ENCODE peak calls at places on chromosomes 12 and 14, in ten cellular contexts. F is ovary; B is aorta; G is pancreas; O is psoas muscle; U is heart right ventricle; L is PC-9; R is MM.1S; Q is astrocyte; H is CD4-positive, alpha-beta T cell. Y is an unnamed sample.

GRCh38 chr14:50768693-50769092 is 62.3 kb downstream of the NIN start:
- DNase-seq in F (no peak), B (no peak), G (no peak), O (no peak), U (no peak), L (no peak), R (no peak), Q (peak), H (no peak), Y (no peak)

GRCh38 chr12:113658030-113658655 is 186.5 kb upstream of the LHX5 start:
- DNase-seq in F (no peak), B (no peak), G (no peak), O (no peak), U (no peak), L (no peak), R (no peak), Q (no peak), H (no peak), Y (no peak)

GRCh38 chr12:90515199-90516175 is 439.5 kb downstream of the CCER1 start:
- DNase-seq in F (no peak), B (no peak), G (no peak), O (no peak), U (no peak), L (no peak), R (peak), Q (peak), H (no peak), Y (no peak)

GRCh38 chr14:100747021-100747586 is 20.4 kb downstream of the DLK1 start:
- DNase-seq in F (no peak), B (peak), G (no peak), O (peak), U (no peak), L (peak), R (no peak), Q (peak), H (no peak), Y (peak)

GRCh38 chr14:78752789-78753188 is 582.6 kb downstream of the NRXN3 start:
- DNase-seq in F (no peak), B (no peak), G (no peak), O (no peak), U (no peak), L (no peak), R (no peak), Q (peak), H (no peak), Y (no peak)

GRCh38 chr12:67853204-67853603 is 136.0 kb upstream of the IFNG-AS1 start:
- DNase-seq in F (no peak), B (no peak), G (no peak), O (no peak), U (no peak), L (no peak), R (no peak), Q (peak), H (no peak), Y (no peak)

GRCh38 chr12:15788266-15789214 is 648 bp downstream of the EPS8 start:
- DNase-seq in F (peak), B (peak), G (peak), O (peak), U (peak), L (peak), R (peak), Q (peak), H (peak), Y (no peak)

GRCh38 chr12:68804654-68805591 is 3.1 kb upstream of the MDM2 start:
- DNase-seq in F (no peak), B (no peak), G (peak), O (no peak), U (no peak), L (no peak), R (no peak), Q (no peak), H (no peak), Y (no peak)

GRCh38 chr14:74955229-74955999 is at the start of gene PGF:
- DNase-seq in F (peak), B (peak), G (peak), O (peak), U (peak), L (peak), R (no peak), Q (no peak), H (peak), Y (no peak)

GRCh38 chr12:56874821-56875220 is 59.4 kb downstream of the SDR9C7 start:
- DNase-seq in F (no peak), B (no peak), G (no peak), O (no peak), U (no peak), L (no peak), R (no peak), Q (no peak), H (no peak), Y (no peak)

GRCh38 chr12:25115677-25116076 is 79.3 kb downstream of the DNAI7 start:
- DNase-seq in F (no peak), B (no peak), G (no peak), O (no peak), U (no peak), L (no peak), R (no peak), Q (no peak), H (no peak), Y (no peak)

GRCh38 chr12:114631242-114631641 is 52.7 kb downstream of the TBX3 start:
- DNase-seq in F (no peak), B (no peak), G (no peak), O (no peak), U (no peak), L (no peak), R (no peak), Q (no peak), H (no peak), Y (no peak)

GRCh38 chr14:97626088-97626487 is 828.9 kb downstream of the VRK1 start:
- DNase-seq in F (no peak), B (no peak), G (no peak), O (no peak), U (no peak), L (no peak), R (no peak), Q (no peak), H (no peak), Y (no peak)

GRCh38 chr12:30191701-30192455 is 408.1 kb upstream of the TMTC1 start:
- DNase-seq in F (no peak), B (no peak), G (no peak), O (no peak), U (no peak), L (no peak), R (no peak), Q (no peak), H (no peak), Y (no peak)

GRCh38 chr12:56758728-56759269 is 4.3 kb upstream of the HSD17B6 start:
- DNase-seq in F (no peak), B (no peak), G (no peak), O (no peak), U (no peak), L (no peak), R (no peak), Q (no peak), H (no peak), Y (no peak)

GRCh38 chr14:83291716-83292115 is 1758.1 kb upstream of the SEL1L start:
- DNase-seq in F (no peak), B (no peak), G (no peak), O (no peak), U (no peak), L (no peak), R (no peak), Q (no peak), H (no peak), Y (no peak)

GRCh38 chr12:52387859-52388258 is 2.4 kb upstream of the KRT84 start:
- DNase-seq in F (no peak), B (peak), G (no peak), O (no peak), U (no peak), L (no peak), R (no peak), Q (no peak), H (no peak), Y (no peak)

GRCh38 chr14:86570371-86570770 is 1040.4 kb downstream of the FLRT2 start:
- DNase-seq in F (no peak), B (peak), G (no peak), O (no peak), U (no peak), L (no peak), R (no peak), Q (no peak), H (no peak), Y (peak)

GRCh38 chr12:107402041-107403022 is 283.3 kb upstream of the PWP1 start:
- DNase-seq in F (no peak), B (no peak), G (no peak), O (no peak), U (peak), L (peak), R (peak), Q (peak), H (peak), Y (peak)

GRCh38 chr12:121804417-121805111 is 755 bp downstream of the SETD1B start:
- DNase-seq in F (peak), B (peak), G (peak), O (peak), U (no peak), L (no peak), R (no peak), Q (no peak), H (peak), Y (no peak)

GRCh38 chr12:71478277-71478676 is 38.7 kb downstream of the LGR5 start:
- DNase-seq in F (no peak), B (no peak), G (no peak), O (no peak), U (no peak), L (no peak), R (no peak), Q (no peak), H (no peak), Y (no peak)

GRCh38 chr14:91295851-91296796 is 51.6 kb upstream of the GPR68 start:
- DNase-seq in F (no peak), B (peak), G (no peak), O (no peak), U (no peak), L (no peak), R (no peak), Q (no peak), H (no peak), Y (no peak)

GRCh38 chr14:24403294-24404013 is 4.7 kb downstream of the NYNRIN start:
- DNase-seq in F (peak), B (no peak), G (no peak), O (no peak), U (no peak), L (no peak), R (no peak), Q (no peak), H (no peak), Y (no peak)

GRCh38 chr12:59626382-59626781 is 30.6 kb downstream of the SLC16A7 start:
- DNase-seq in F (no peak), B (no peak), G (no peak), O (no peak), U (no peak), L (peak), R (no peak), Q (peak), H (no peak), Y (peak)

GRCh38 chr14:63727736-63728728 is at the start of gene SGPP1:
- DNase-seq in F (peak), B (peak), G (peak), O (peak), U (peak), L (peak), R (peak), Q (peak), H (peak), Y (peak)

GRCh38 chr12:100612557-100612956 is 39.1 kb downstream of the GAS2L3 start:
- DNase-seq in F (no peak), B (no peak), G (no peak), O (no peak), U (no peak), L (no peak), R (no peak), Q (no peak), H (no peak), Y (peak)

DNA sequence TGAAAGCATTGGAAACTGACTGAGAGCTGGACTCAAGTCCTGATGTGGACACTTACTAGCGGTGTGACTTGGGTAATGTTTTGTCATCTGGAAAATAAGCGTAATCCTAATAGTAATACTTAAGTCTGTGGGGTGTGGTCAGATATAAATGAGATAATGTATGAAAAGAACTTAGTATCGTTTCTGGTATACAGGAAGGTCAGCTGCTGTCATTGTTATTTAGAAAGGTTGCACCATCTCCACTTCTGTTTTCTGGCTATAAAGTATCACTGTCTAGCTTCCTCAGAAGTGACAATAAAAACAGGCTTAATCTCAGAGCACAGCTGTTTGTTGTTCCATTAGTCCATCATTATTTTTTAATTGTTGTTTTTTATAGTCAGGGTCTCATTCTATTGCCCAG is 34.1 kb upstream of the TUBA1C start:
- DNase-seq in F (no peak), B (no peak), G (no peak), O (no peak), U (no peak), L (no peak), R (no peak), Q (no peak), H (no peak), Y (no peak)
- H3K27ac ChIP-seq in F (no peak), B (no peak), G (no peak), O (no peak), U (no peak), L (no peak), R (no peak), Q (no peak), H (no peak), Y (no peak)

GRCh38 chr14:54396493-54397335 is at the start of gene CDKN3:
- DNase-seq in F (peak), B (peak), G (peak), O (peak), U (peak), L (peak), R (peak), Q (peak), H (peak), Y (peak)
- H3K27ac ChIP-seq in F (no peak), B (peak), G (no peak), O (no peak), U (peak), L (peak), R (peak), Q (peak), H (no peak), Y (peak)

DNA sequence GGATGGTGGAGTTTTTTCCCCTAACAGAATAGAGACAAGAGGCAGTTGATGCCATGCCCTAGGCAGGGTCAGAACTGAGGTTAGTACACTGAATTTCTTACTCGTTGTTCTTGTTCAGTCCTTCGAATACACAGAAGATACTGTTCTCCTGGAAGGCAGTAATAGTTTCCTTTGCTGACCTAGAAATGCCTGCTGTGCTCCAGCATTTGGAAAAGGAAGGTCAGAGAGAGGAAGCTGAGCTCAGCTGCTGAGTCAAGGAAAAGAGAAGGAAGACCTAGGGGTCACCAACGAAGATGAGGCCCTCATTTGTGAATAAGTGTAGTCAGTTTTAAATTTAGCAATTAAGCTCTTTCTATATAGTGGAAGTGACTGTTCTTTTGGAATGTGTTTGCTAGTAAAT is 100.1 kb downstream of the CRADD start:
- DNase-seq in F (peak), B (no peak), G (no peak), O (no peak), U (no peak), L (no peak), R (no peak), Q (peak), H (no peak), Y (no peak)
- H3K27ac ChIP-seq in F (peak), B (peak), G (peak), O (peak), U (peak), L (no peak), R (no peak), Q (peak), H (no peak), Y (no peak)

DNA sequence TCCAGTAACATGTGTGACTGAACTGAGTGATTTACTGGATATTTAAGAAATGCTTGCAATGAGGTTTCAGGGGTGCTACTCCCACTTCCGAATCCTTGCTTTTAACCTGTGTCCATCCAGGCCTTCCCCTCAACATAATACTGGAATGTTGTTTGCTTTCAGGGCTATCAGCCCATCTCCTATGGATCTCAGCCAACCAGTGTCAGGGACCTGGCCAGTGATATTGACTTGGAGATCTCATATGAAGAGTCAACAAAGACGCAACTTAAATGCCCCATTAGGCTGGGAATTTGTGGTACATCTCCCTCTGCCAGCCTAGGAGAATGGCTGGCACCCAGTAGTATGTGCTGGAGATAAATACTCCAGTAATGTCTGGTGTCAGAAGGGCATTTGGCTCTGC is 889 bp upstream of the IFT43 start:
- DNase-seq in F (no peak), B (no peak), G (no peak), O (no peak), U (no peak), L (no peak), R (no peak), Q (no peak), H (no peak), Y (no peak)
- H3K27ac ChIP-seq in F (no peak), B (peak), G (peak), O (no peak), U (no peak), L (no peak), R (no peak), Q (no peak), H (no peak), Y (no peak)

GRCh38 chr12:17038923-17039322 is 433.0 kb upstream of the LMO3 start:
- DNase-seq in F (no peak), B (no peak), G (no peak), O (no peak), U (no peak), L (no peak), R (no peak), Q (no peak), H (no peak), Y (no peak)
- H3K27ac ChIP-seq in F (no peak), B (no peak), G (no peak), O (no peak), U (no peak), L (no peak), R (no peak), Q (no peak), H (no peak), Y (no peak)

DNA sequence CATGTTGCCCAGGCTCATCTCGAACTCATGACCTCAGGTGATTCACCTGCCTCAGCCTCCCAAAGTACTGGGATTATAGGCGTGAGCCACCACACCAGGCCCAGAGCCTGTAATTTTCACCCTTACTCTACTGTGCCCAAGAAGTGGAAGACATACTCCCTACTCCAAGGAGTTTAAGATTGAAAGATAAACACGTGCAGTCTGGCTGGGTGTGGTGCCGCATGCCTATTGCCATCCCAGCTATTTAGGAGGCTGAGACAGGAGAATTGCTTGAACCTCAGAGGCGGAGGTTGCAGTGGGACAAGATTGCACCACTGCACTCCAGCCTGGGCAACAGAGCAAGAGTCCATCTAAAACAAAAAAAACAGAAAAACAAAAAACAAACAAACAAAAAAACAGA is 90.0 kb downstream of the NINJ2 start:
- DNase-seq in F (no peak), B (no peak), G (no peak), O (no peak), U (no peak), L (no peak), R (no peak), Q (no peak), H (no peak), Y (no peak)
- H3K27ac ChIP-seq in F (no peak), B (no peak), G (no peak), O (no peak), U (peak), L (no peak), R (no peak), Q (no peak), H (no peak), Y (no peak)

GRCh38 chr14:72863216-72864006 is 30.5 kb downstream of the DPF3 start:
- DNase-seq in F (no peak), B (no peak), G (no peak), O (no peak), U (no peak), L (no peak), R (peak), Q (no peak), H (no peak), Y (no peak)

GRCh38 chr14:72869407-72870329 is 24.2 kb downstream of the DPF3 start:
- DNase-seq in F (no peak), B (no peak), G (no peak), O (no peak), U (no peak), L (no peak), R (no peak), Q (no peak), H (no peak), Y (no peak)

GRCh38 chr14:72864712-72865365 is 29.1 kb downstream of the DPF3 start:
- DNase-seq in F (no peak), B (no peak), G (no peak), O (no peak), U (no peak), L (no peak), R (no peak), Q (peak), H (no peak), Y (no peak)

GRCh38 chr14:72868500-72868899 is 25.4 kb downstream of the DPF3 start:
- DNase-seq in F (no peak), B (no peak), G (no peak), O (no peak), U (no peak), L (no peak), R (no peak), Q (no peak), H (no peak), Y (no peak)
- H3K27ac ChIP-seq in F (no peak), B (no peak), G (no peak), O (no peak), U (no peak), L (no peak), R (no peak), Q (no peak), H (no peak), Y (no peak)

DNA sequence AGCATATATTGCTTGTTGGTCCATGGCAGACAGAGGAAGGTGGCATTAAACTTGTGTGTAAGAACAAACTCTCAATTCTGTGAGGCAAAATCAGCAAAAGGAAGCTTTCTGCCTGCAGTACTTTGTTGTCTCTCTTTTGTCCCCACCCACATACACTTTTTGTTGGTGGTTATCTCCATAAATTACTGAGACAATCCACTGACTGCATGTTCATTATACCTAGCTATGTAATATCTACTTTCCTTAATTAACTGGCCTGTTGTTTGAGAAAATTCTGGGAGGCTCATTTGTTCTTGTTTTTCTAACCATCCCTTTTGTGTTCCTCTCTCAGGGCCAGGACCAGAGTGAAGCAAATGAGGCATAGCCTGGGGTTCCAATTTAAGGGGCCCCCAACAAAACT is at the start of gene KLRB1:
- DNase-seq in F (no peak), B (no peak), G (no peak), O (no peak), U (no peak), L (no peak), R (no peak), Q (no peak), H (no peak), Y (no peak)
- H3K27ac ChIP-seq in F (no peak), B (no peak), G (no peak), O (no peak), U (no peak), L (no peak), R (no peak), Q (no peak), H (no peak), Y (no peak)

DNA sequence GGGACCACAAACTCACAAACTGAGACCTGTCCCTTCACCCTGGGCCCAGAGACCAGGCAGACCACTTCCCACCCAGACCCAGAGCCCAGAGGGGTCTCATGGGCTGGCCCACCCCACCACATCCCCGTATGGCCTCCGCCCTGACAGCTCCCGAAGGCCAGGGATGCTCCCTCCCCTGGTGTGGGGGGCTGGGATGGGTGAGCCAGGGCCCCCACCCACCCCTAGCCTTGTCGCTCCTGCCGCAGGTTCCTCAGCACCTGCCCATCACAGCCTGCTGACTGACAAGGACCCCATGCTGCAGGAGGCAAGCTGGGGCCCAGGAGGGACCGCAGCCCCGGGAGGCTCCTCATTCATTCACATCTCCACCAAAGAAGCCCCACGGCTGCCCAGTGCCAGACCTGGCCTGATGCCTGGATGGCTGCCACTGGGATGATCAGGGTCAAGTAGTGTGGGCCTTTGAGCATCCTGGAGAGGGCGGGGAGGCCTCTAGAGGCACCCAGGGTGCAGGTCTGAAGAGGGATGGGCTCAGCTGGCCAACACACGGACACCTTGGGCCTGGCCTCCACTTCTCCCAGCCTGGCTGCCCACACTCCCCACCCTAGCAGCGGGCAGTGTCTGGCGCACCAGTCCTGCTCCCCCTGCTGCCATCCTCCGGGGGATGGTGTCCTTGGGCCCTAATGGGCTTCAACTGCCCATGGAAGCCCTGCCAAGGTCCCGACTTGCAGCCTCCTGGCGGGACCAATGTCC is 24.7 kb upstream of the GPR132 start:
- DNase-seq in F (no peak), B (peak), G (peak), O (no peak), U (no peak), L (no peak), R (no peak), Q (no peak), H (no peak), Y (no peak)
- H3K27ac ChIP-seq in F (no peak), B (no peak), G (peak), O (no peak), U (peak), L (no peak), R (no peak), Q (no peak), H (no peak), Y (no peak)